ENCODE peak calls at places on chromosomes 12 and 14, in nine cellular contexts. Y, V, K, P, I, Z, J, Q and G are unnamed samples.

GRCh38 chr12:14928946-14929345 is 9.4 kb downstream of the ERP27 start:
- DNase-seq in K (no peak), Z (no peak), I (no peak), Q (no peak), V (no peak), Y (peak), P (no peak), J (no peak), G (no peak)

GRCh38 chr12:125470838-125471775 is 405.9 kb downstream of the AACS start:
- DNase-seq in Q (no peak), Y (no peak), P (no peak), V (no peak), I (no peak), Z (no peak), J (no peak), K (no peak), G (no peak)

GRCh38 chr14:89572566-89573398 is 155.7 kb upstream of the FOXN3 start:
- DNase-seq in V (no peak), K (no peak), Q (no peak), Y (no peak), P (no peak), J (no peak), I (no peak), Z (no peak), G (no peak)

GRCh38 chr14:77139540-77140342 is 1.9 kb downstream of the ZDHHC22 start:
- DNase-seq in P (no peak), V (peak), I (no peak), J (peak), Q (no peak), Y (no peak), K (no peak), Z (no peak), G (peak)

GRCh38 chr12:46858368-46858767 is 32.6 kb upstream of the SLC38A4 start:
- DNase-seq in V (no peak), P (no peak), Q (no peak), Y (no peak), I (no peak), J (no peak), K (no peak), Z (no peak), G (no peak)

GRCh38 chr12:72901685-72902084 is 629.5 kb downstream of the TRHDE start:
- DNase-seq in V (no peak), Q (no peak), K (no peak), Y (no peak), I (no peak), Z (no peak), J (no peak), P (no peak), G (no peak)

GRCh38 chr14:100654025-100654813 is 67.0 kb upstream of the BEGAIN start:
- DNase-seq in K (no peak), I (no peak), V (no peak), J (peak), Q (no peak), P (no peak), Y (no peak), Z (no peak), G (no peak)

GRCh38 chr12:123062682-123063426 is 82.4 kb downstream of the ARL6IP4 start:
- DNase-seq in I (no peak), K (no peak), P (peak), Z (no peak), Q (no peak), J (no peak), Y (peak), V (no peak), G (no peak)

GRCh38 chr12:99619389-99620158 is 28.0 kb upstream of the GARIN6 start:
- DNase-seq in K (no peak), I (no peak), Y (peak), V (no peak), Z (peak), J (peak), Q (no peak), P (peak), G (no peak)

GRCh38 chr12:79818856-79819255 is 116.0 kb downstream of the PPP1R12A start:
- DNase-seq in K (no peak), V (no peak), I (no peak), Q (no peak), P (no peak), Y (no peak), Z (no peak), J (no peak), G (no peak)

GRCh38 chr14:23129759-23130316 is 10.8 kb upstream of the CEBPE start:
- DNase-seq in P (no peak), Z (no peak), V (no peak), J (no peak), I (no peak), Q (no peak), Y (peak), K (no peak), G (no peak)

GRCh38 chr14:41817626-41818025 is 210.9 kb downstream of the LRFN5 start:
- DNase-seq in K (no peak), Z (no peak), J (no peak), V (no peak), Y (no peak), I (no peak), Q (no peak), P (peak), G (no peak)

GRCh38 chr14:59582161-59582560 is 5.5 kb upstream of the CCDC175 start:
- DNase-seq in P (no peak), Q (no peak), I (no peak), Z (no peak), V (no peak), J (no peak), K (no peak), Y (no peak), G (no peak)

GRCh38 chr12:115398311-115398781 is 714.4 kb upstream of the TBX3 start:
- DNase-seq in I (no peak), Y (no peak), K (no peak), Q (no peak), P (no peak), Z (peak), V (peak), J (no peak), G (no peak)

GRCh38 chr14:55909879-55910278 is 208.3 kb upstream of the PELI2 start:
- DNase-seq in K (no peak), Y (no peak), J (no peak), Z (no peak), I (no peak), V (no peak), P (no peak), Q (no peak), G (no peak)